ENCODE peak calls at places on chromosome 9, in ten cellular contexts. A is stimulated activated CD4-positive, alpha-beta T cell treated with anti-CD3 and anti-CD28 coated beads, TNF-alpha, amount 100 ng/mL, for 4 hours; S is substantia nigra; J is stimulated activated CD8-positive, alpha-beta memory T cell treated with anti-CD3 and anti-CD28 coated beads, Interleukin-15, amount 100 ng/mL, for 24 hours; U is NCI-H2029; X is mucosa of gallbladder; K is Peyer's patch; R is pons; E is T-cell; T is stimulated activated naive B cell treated with anti-CD40 and anti-IgM and Interleukin-4, amounts not matched to agents 10 μg/mL and 1 μg/mL and 100 μg/mL, for 72 hours. N is an unnamed sample.

GRCh38 chr9:95368377-95369160 is 51.1 kb upstream of the FANCC start:
- DNase-seq in E (no peak), K (no peak), J (no peak), A (no peak), T (no peak), R (no peak), X (no peak), U (no peak), S (no peak), N (no peak)

GRCh38 chr9:86557063-86557766 is 203.0 kb upstream of the TUT7 start:
- DNase-seq in T (no peak), R (no peak), J (no peak), K (no peak), A (no peak), E (no peak), U (no peak), S (no peak), X (no peak), N (no peak)

GRCh38 chr9:98081477-98082219 is 25.1 kb downstream of the NANS start:
- DNase-seq in R (no peak), K (peak), E (no peak), U (no peak), A (peak), T (no peak), S (no peak), X (peak), J (no peak), N (no peak)

GRCh38 chr9:23665051-23665450 is 161.0 kb downstream of the ELAVL2 start:
- DNase-seq in E (no peak), U (no peak), S (no peak), X (no peak), A (no peak), R (no peak), J (no peak), T (no peak), K (no peak), N (no peak)

GRCh38 chr9:83630938-83631457 is 8.1 kb downstream of the IDNK start:
- DNase-seq in S (no peak), A (no peak), J (no peak), R (no peak), K (no peak), X (no peak), T (no peak), E (no peak), U (no peak), N (no peak)

GRCh38 chr9:4620881-4621555 is 41.1 kb upstream of the PLPP6 start:
- DNase-seq in R (no peak), U (no peak), X (no peak), J (no peak), T (no peak), K (no peak), S (no peak), E (no peak), A (no peak), N (no peak)

GRCh38 chr9:92795000-92795399 is 30.4 kb upstream of the BICD2 start:
- DNase-seq in R (no peak), X (no peak), S (no peak), A (no peak), J (no peak), T (no peak), U (no peak), E (no peak), K (no peak), N (no peak)

GRCh38 chr9:134139081-134139480 is 3.2 kb downstream of the WDR5 start:
- DNase-seq in X (no peak), E (no peak), T (no peak), K (no peak), A (no peak), U (no peak), R (no peak), S (no peak), J (no peak), N (no peak)

GRCh38 chr9:115004535-115004934 is 74.1 kb upstream of the TNFSF8 start:
- DNase-seq in U (no peak), J (no peak), E (no peak), K (no peak), A (no peak), R (no peak), S (no peak), X (no peak), T (no peak), N (no peak)

GRCh38 chr9:127061411-127061810 is 61.0 kb downstream of the ANGPTL2 start:
- DNase-seq in T (no peak), J (no peak), R (no peak), A (no peak), S (no peak), K (no peak), U (no peak), E (no peak), X (no peak), N (no peak)

GRCh38 chr9:121678501-121679022 is 27.1 kb downstream of the DAB2IP start:
- DNase-seq in A (no peak), X (no peak), K (no peak), U (no peak), S (no peak), E (no peak), R (no peak), J (no peak), T (no peak), N (no peak)

GRCh38 chr9:124790301-124790700 is 13.4 kb downstream of the OLFML2A start:
- DNase-seq in R (no peak), K (peak), E (no peak), A (no peak), J (no peak), X (no peak), U (no peak), T (no peak), S (no peak), N (no peak)

GRCh38 chr9:100354121-100354800 is 1.5 kb upstream of the TEX10 start:
- DNase-seq in U (no peak), J (no peak), E (no peak), A (no peak), R (no peak), T (no peak), S (no peak), K (no peak), X (no peak), N (no peak)

GRCh38 chr9:105672711-105673234 is 10.5 kb downstream of the TAL2 start:
- DNase-seq in S (no peak), K (no peak), U (no peak), J (no peak), R (no peak), A (no peak), E (no peak), T (no peak), X (no peak), N (no peak)

GRCh38 chr9:109463924-109464625 is 34.0 kb downstream of the PTPN3 start:
- DNase-seq in K (no peak), E (no peak), R (no peak), J (no peak), X (no peak), T (no peak), A (no peak), U (no peak), S (no peak), N (no peak)

GRCh38 chr9:94874316-94874715 is 147.8 kb downstream of the AOPEP start:
- DNase-seq in U (no peak), A (no peak), R (no peak), X (no peak), J (no peak), K (no peak), E (no peak), T (no peak), S (no peak), N (no peak)

GRCh38 chr9:137382728-137383452 is 40.1 kb downstream of the EXD3 start:
- DNase-seq in R (no peak), S (no peak), E (no peak), X (no peak), U (no peak), A (no peak), K (no peak), J (no peak), T (no peak), N (no peak)

GRCh38 chr9:94697972-94698581 is 28.4 kb upstream of the AOPEP start:
- DNase-seq in X (no peak), R (no peak), K (no peak), T (no peak), U (no peak), S (no peak), A (no peak), E (no peak), J (no peak), N (no peak)

GRCh38 chr9:126860757-126861466 is 473 bp downstream of the ZBTB34 start:
- DNase-seq in T (peak), X (no peak), J (no peak), K (peak), A (no peak), U (no peak), R (no peak), E (no peak), S (peak), N (no peak)

GRCh38 chr9:123586140-123586735 is 230.2 kb downstream of the CRB2 start:
- DNase-seq in J (no peak), T (no peak), R (peak), U (peak), S (peak), X (no peak), A (no peak), K (no peak), E (no peak), N (no peak)

GRCh38 chr9:37926737-37927590 is 23.0 kb upstream of the SLC25A51 start:
- DNase-seq in X (no peak), T (no peak), S (no peak), R (peak), E (no peak), K (no peak), A (no peak), U (no peak), J (no peak), N (no peak)

GRCh38 chr9:116368680-116369079 is 215.1 kb downstream of the PAPPA start:
- DNase-seq in K (no peak), S (no peak), A (no peak), X (no peak), E (no peak), J (no peak), R (no peak), U (no peak), T (no peak), N (no peak)

GRCh38 chr9:125446581-125447094 is 185.0 kb downstream of the GAPVD1 start:
- DNase-seq in R (no peak), S (no peak), U (no peak), T (peak), X (no peak), J (no peak), K (no peak), A (no peak), E (no peak), N (no peak)

GRCh38 chr9:15422355-15423327 is at the start of gene SNAPC3:
- DNase-seq in X (peak), T (peak), R (peak), A (peak), J (peak), E (peak), K (peak), U (peak), S (peak), N (peak)

GRCh38 chr9:113526231-113526746 is 62.8 kb downstream of the RGS3 start:
- DNase-seq in S (no peak), U (no peak), T (no peak), J (no peak), R (no peak), X (no peak), K (no peak), E (no peak), A (no peak), N (no peak)

GRCh38 chr9:136693490-136694162 is 6.4 kb upstream of the AGPAT2 start:
- DNase-seq in R (no peak), J (no peak), E (no peak), K (peak), U (peak), S (no peak), T (no peak), A (no peak), X (peak), N (no peak)

GRCh38 chr9:132014218-132014800 is 65.4 kb downstream of the MED27 start:
- DNase-seq in U (no peak), K (no peak), R (peak), X (no peak), J (no peak), E (no peak), A (no peak), S (no peak), T (no peak), N (no peak)

GRCh38 chr9:107239474-107239873 is 43.6 kb upstream of the RAD23B start:
- DNase-seq in K (no peak), J (no peak), A (no peak), R (peak), S (no peak), T (no peak), X (no peak), E (no peak), U (no peak), N (no peak)

GRCh38 chr9:132311978-132312377 is 42.8 kb downstream of the SETX start:
- DNase-seq in A (no peak), K (no peak), X (no peak), E (no peak), U (no peak), R (no peak), T (no peak), S (no peak), J (no peak), N (no peak)

GRCh38 chr9:131886839-131887238 is 147.0 kb upstream of the RAPGEF1 start:
- DNase-seq in T (no peak), E (no peak), R (no peak), U (no peak), K (no peak), A (no peak), X (no peak), S (no peak), J (no peak), N (no peak)

GRCh38 chr9:29211681-29212589 is 1638.7 kb upstream of the C9orf72 start:
- DNase-seq in R (no peak), E (no peak), J (no peak), X (peak), A (no peak), T (no peak), K (peak), U (no peak), S (no peak), N (no peak)

GRCh38 chr9:93319992-93320490 is 131.4 kb upstream of the FAM120A start:
- DNase-seq in S (no peak), R (no peak), A (no peak), U (no peak), K (no peak), E (no peak), J (no peak), X (no peak), T (no peak), N (no peak)

GRCh38 chr9:136978073-136978864 is 965 bp downstream of the PTGDS start:
- DNase-seq in U (peak), K (peak), X (peak), J (peak), A (peak), S (peak), T (no peak), E (peak), R (peak), N (no peak)

GRCh38 chr9:14315754-14316573 is 2.0 kb upstream of the NFIB start:
- DNase-seq in T (no peak), U (no peak), J (no peak), X (no peak), E (no peak), S (peak), K (peak), R (peak), A (no peak), N (no peak)

GRCh38 chr9:121316852-121317373 is 49.0 kb downstream of the GSN start:
- DNase-seq in R (no peak), S (no peak), X (no peak), A (no peak), U (no peak), J (no peak), T (no peak), E (no peak), K (no peak), N (no peak)

GRCh38 chr9:123335227-123335985 is 20.6 kb upstream of the CRB2 start:
- DNase-seq in K (no peak), T (no peak), J (no peak), S (no peak), X (peak), U (no peak), R (no peak), E (no peak), A (no peak), N (no peak)

GRCh38 chr9:120919639-120920494 is 6.7 kb downstream of the TRAF1 start:
- DNase-seq in X (no peak), U (no peak), T (no peak), S (no peak), J (no peak), E (no peak), R (no peak), K (no peak), A (no peak), N (no peak)

GRCh38 chr9:17600962-17601593 is 22.2 kb downstream of the SH3GL2 start:
- DNase-seq in K (no peak), S (no peak), J (no peak), T (no peak), E (no peak), R (no peak), U (no peak), X (no peak), A (no peak), N (no peak)

GRCh38 chr9:109907400-109907799 is 127.4 kb downstream of the PALM2AKAP2 start:
- DNase-seq in J (no peak), T (peak), R (peak), U (no peak), S (peak), E (no peak), A (no peak), K (no peak), X (peak), N (no peak)

GRCh38 chr9:108257387-108257786 is 598.4 kb downstream of the ACTL7B start:
- DNase-seq in T (no peak), X (no peak), R (no peak), U (no peak), A (no peak), K (no peak), J (no peak), E (no peak), S (no peak), N (no peak)